ENCODE peak calls at places on chromosomes 5 and 9, in seven cellular contexts. Q is activated B cell treated with CpG ODN at 0.5 μM for 24 hours, E is GM20000, J is foreskin fibroblast, L is left lung, A is fibroblast of the aortic adventitia, C is AG04449. K is an unnamed sample.
A peak's percentile ranks its signal among the peaks of the same experiment; 100 is the strongest.

GRCh38 chr5:107919969-107920368 is 249.2 kb upstream of the EFNA5 start:
- DNase-seq in Q (no peak), E (peak; percentile 5), J (no peak), L (no peak), A (no peak), C (no peak), K (no peak)

GRCh38 chr5:179217956-179218355 is 127.3 kb downstream of the ADAMTS2 start:
- DNase-seq in Q (no peak), E (no peak), J (no peak), L (no peak), A (no peak), C (no peak), K (no peak)

GRCh38 chr9:107929439-107929838 is 439.9 kb upstream of the KLF4 start:
- DNase-seq in Q (no peak), E (no peak), J (peak; percentile 65), L (peak; percentile 71), A (peak; percentile 45), C (no peak), K (no peak)

GRCh38 chr9:38414040-38414723 is 10.1 kb downstream of the IGFBPL1 start:
- DNase-seq in Q (no peak), E (no peak), J (no peak), L (no peak), A (no peak), C (no peak), K (no peak)

GRCh38 chr9:32581512-32582143 is 8.7 kb upstream of the NDUFB6 start:
- DNase-seq in Q (no peak), E (peak; percentile 39), J (peak; percentile 42), L (no peak), A (peak; percentile 83), C (no peak), K (no peak)

GRCh38 chr9:8895498-8896224 is 1096.1 kb upstream of the DMAC1 start:
- DNase-seq in Q (no peak), E (peak; percentile 8), J (no peak), L (no peak), A (peak; percentile 79), C (no peak), K (no peak)

GRCh38 chr9:134425815-134426214 is 99.6 kb downstream of the RXRA start:
- DNase-seq in Q (no peak), E (no peak), J (no peak), L (no peak), A (no peak), C (no peak), K (no peak)

GRCh38 chr5:20286512-20286911 is 298.5 kb upstream of the CDH18 start:
- DNase-seq in Q (no peak), E (no peak), J (no peak), L (no peak), A (peak; percentile 68), C (no peak), K (no peak)

GRCh38 chr9:68955281-68955680 is 58.6 kb downstream of the PRKACG start:
- DNase-seq in Q (no peak), E (no peak), J (no peak), L (no peak), A (no peak), C (no peak), K (no peak)

GRCh38 chr5:21159526-21160059 is 1171.6 kb upstream of the CDH18 start:
- DNase-seq in Q (no peak), E (no peak), J (no peak), L (no peak), A (no peak), C (no peak), K (no peak)

GRCh38 chr9:129280236-129281231 is 102.5 kb upstream of the IER5L start:
- DNase-seq in Q (peak; percentile 11), E (peak; percentile 5), J (no peak), L (peak; percentile 25), A (no peak), C (no peak), K (peak; percentile 11)

GRCh38 chr5:11903614-11904269 is 504 bp downstream of the CTNND2 start:
- DNase-seq in Q (no peak), E (peak; percentile 31), J (no peak), L (no peak), A (no peak), C (no peak), K (no peak)

GRCh38 chr5:182126-182525 is 9.2 kb upstream of the LRRC14B start:
- DNase-seq in Q (no peak), E (no peak), J (no peak), L (no peak), A (no peak), C (no peak), K (no peak)

GRCh38 chr5:164763211-164763610 is 1257.8 kb downstream of the MAT2B start:
- DNase-seq in Q (no peak), E (no peak), J (no peak), L (no peak), A (no peak), C (no peak), K (no peak)

GRCh38 chr5:138354926-138355378 is 2.5 kb downstream of the KDM3B start:
- DNase-seq in Q (no peak), E (peak; percentile 77), J (peak; percentile 73), L (no peak), A (peak; percentile 87), C (peak; percentile 49), K (peak; percentile 32)
- TF ChIP-seq CTCF in Q (no peak), E (no peak), J (no peak), L (no peak), A (no peak), C (no peak), K (no peak)

GRCh38 chr9:1941989-1942388 is 73.2 kb upstream of the SMARCA2 start:
- DNase-seq in Q (no peak), E (no peak), J (peak; percentile 1), L (no peak), A (peak; percentile 17), C (no peak), K (no peak)
- TF ChIP-seq CTCF in Q (no peak), E (no peak), J (peak; percentile 34), L (no peak), A (peak; percentile 35), C (peak; percentile 25), K (no peak)

DNA sequence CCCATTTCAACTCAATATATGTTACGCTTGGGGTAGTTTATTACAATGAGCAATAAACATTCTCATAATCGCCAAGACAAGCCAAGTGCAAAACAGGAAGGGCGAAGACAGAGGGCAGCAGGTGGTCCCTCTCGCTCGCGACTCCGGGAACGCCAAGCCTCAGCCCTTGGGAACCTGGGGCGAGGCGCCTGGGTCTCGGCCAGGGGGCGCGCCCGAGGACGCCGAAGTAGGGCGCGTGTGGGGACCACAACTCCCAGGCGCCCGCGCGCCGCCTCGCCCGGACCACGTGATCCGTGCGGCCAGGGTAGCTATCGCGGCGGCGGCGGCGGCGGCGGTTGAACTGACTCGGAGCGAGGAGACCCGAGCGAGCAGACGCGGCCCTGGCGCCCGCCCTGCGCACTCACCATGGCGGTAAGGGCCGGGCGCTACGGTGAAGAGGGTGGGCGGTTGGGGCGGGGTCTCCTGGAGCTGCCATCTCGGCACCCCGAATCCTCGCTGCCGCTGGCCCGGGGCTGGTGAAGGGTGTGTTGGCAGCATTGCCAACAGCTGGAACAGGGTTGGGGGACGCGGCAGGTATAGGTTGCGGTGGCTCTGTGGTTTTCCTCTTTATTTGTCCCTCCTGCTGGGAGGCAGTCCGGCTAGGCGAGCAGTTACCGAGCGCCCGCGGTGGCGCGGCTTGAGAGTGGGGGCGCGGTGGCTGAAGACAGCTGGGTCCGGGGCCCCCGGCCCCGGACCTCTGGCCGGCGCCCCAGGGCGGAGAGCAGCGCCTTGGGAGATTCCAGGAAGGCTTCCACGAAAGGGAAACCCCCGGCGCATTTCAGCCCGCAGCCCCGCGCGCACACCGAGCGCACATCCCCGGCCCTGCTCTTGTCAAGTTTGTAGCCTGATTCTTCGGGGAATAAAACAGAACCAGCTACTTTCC is at the start of gene SLC31A2:
- DNase-seq in Q (peak; percentile 80), E (peak; percentile 92), J (peak; percentile 79), L (peak; percentile 90), A (peak; percentile 67), C (no peak), K (peak; percentile 77)
- TF ChIP-seq CTCF in Q (no peak), E (peak; percentile 7), J (peak; percentile 29), L (peak; percentile 21), A (peak; percentile 33), C (peak; percentile 39), K (peak; percentile 56)

GRCh38 chr9:136095495-136096058 is 488 bp upstream of the NACC2 start:
- DNase-seq in Q (no peak), E (no peak), J (no peak), L (no peak), A (peak; percentile 26), C (no peak), K (no peak)
- TF ChIP-seq CTCF in Q (no peak), E (no peak), J (no peak), L (no peak), A (no peak), C (no peak), K (no peak)

GRCh38 chr9:86766912-86767311 is 180.4 kb downstream of the GAS1 start:
- DNase-seq in Q (no peak), E (no peak), J (peak; percentile 63), L (no peak), A (peak; percentile 59), C (peak; percentile 61), K (no peak)
- TF ChIP-seq CTCF in Q (no peak), E (no peak), J (no peak), L (no peak), A (no peak), C (no peak), K (no peak)

GRCh38 chr9:123368023-123368422 is 12.0 kb downstream of the CRB2 start:
- DNase-seq in Q (no peak), E (no peak), J (no peak), L (no peak), A (no peak), C (no peak), K (no peak)

GRCh38 chr9:123365881-123366528 is 10.0 kb downstream of the CRB2 start:
- DNase-seq in Q (no peak), E (no peak), J (no peak), L (no peak), A (no peak), C (no peak), K (no peak)

GRCh38 chr9:123362856-123363255 is 6.9 kb downstream of the CRB2 start:
- DNase-seq in Q (no peak), E (no peak), J (no peak), L (no peak), A (no peak), C (no peak), K (no peak)

GRCh38 chr9:123364241-123364824 is 8.3 kb downstream of the CRB2 start:
- DNase-seq in Q (no peak), E (no peak), J (no peak), L (peak; percentile 46), A (peak; percentile 13), C (no peak), K (no peak)

GRCh38 chr9:123365287-123365880 is 9.4 kb downstream of the CRB2 start:
- DNase-seq in Q (no peak), E (no peak), J (no peak), L (no peak), A (no peak), C (no peak), K (no peak)
- TF ChIP-seq CTCF in Q (no peak), E (no peak), J (no peak), L (no peak), A (peak; percentile 22), C (peak; percentile 5), K (no peak)

GRCh38 chr9:98673681-98674080 is 35.1 kb downstream of the GABBR2 start:
- DNase-seq in Q (no peak), E (no peak), J (no peak), L (no peak), A (no peak), C (no peak), K (no peak)

GRCh38 chr9:98678244-98678842 is 30.4 kb downstream of the GABBR2 start:
- DNase-seq in Q (no peak), E (no peak), J (no peak), L (no peak), A (no peak), C (no peak), K (no peak)
- TF ChIP-seq CTCF in Q (no peak), E (peak; percentile 29), J (peak; percentile 61), L (no peak), A (peak; percentile 50), C (peak; percentile 47), K (peak; percentile 33)